ENCODE peak calls at places on chromosomes 3 and 15, in eight cellular contexts. Q is hepatocyte; V is cardiac muscle cell; I is ovary; F is CD4-positive, alpha-beta T cell; D is PC-9; R is psoas muscle; U is keratinocyte. B is an unnamed sample.

GRCh38 chr3:149589332-149589731 is 68.5 kb downstream of the WWTR1 start:
- DNase-seq in Q (no peak), V (no peak), I (no peak), F (no peak), D (no peak), R (no peak), U (no peak), B (peak)

GRCh38 chr15:68372291-68372811 is 59.6 kb downstream of the ITGA11 start:
- DNase-seq in Q (no peak), V (peak), I (peak), F (no peak), D (no peak), R (no peak), U (no peak), B (peak)

GRCh38 chr15:21260966-21261395 is 179.3 kb downstream of the POTEB3 start:
- DNase-seq in Q (peak), V (no peak), I (peak), F (no peak), D (peak), R (peak), U (no peak), B (no peak)

GRCh38 chr3:127410137-127410488 is 122.3 kb upstream of the PRR20G start:
- DNase-seq in Q (no peak), V (no peak), I (no peak), F (no peak), D (no peak), R (no peak), U (no peak), B (no peak)

GRCh38 chr3:27094721-27095120 is 274.5 kb downstream of the NEK10 start:
- DNase-seq in Q (no peak), V (no peak), I (no peak), F (no peak), D (no peak), R (no peak), U (no peak), B (no peak)

GRCh38 chr3:42665050-42665878 is 11.8 kb downstream of the ZBTB47 start:
- DNase-seq in Q (no peak), V (no peak), I (peak), F (no peak), D (no peak), R (no peak), U (no peak), B (no peak)

GRCh38 chr3:129025691-129026435 is 24.8 kb downstream of the EFCC1 start:
- DNase-seq in Q (no peak), V (no peak), I (peak), F (no peak), D (no peak), R (peak), U (no peak), B (no peak)

GRCh38 chr3:9649791-9650521 is 651 bp downstream of the MTMR14 start:
- DNase-seq in Q (no peak), V (no peak), I (no peak), F (no peak), D (no peak), R (no peak), U (no peak), B (peak)

GRCh38 chr15:63473007-63473748 is 31.2 kb upstream of the USP3 start:
- DNase-seq in Q (no peak), V (no peak), I (no peak), F (no peak), D (no peak), R (no peak), U (no peak), B (no peak)

GRCh38 chr3:115683305-115683704 is 60.0 kb downstream of the GAP43 start:
- DNase-seq in Q (no peak), V (no peak), I (no peak), F (no peak), D (no peak), R (no peak), U (no peak), B (no peak)

GRCh38 chr15:60575995-60576394 is 97.1 kb upstream of the ICE2 start:
- DNase-seq in Q (peak), V (no peak), I (no peak), F (no peak), D (peak), R (no peak), U (no peak), B (peak)

GRCh38 chr3:17151598-17152373 is 267.0 kb downstream of the PLCL2 start:
- DNase-seq in Q (no peak), V (no peak), I (no peak), F (peak), D (no peak), R (peak), U (no peak), B (no peak)

GRCh38 chr3:11522953-11523792 is 120.5 kb downstream of the VGLL4 start:
- DNase-seq in Q (no peak), V (no peak), I (no peak), F (no peak), D (no peak), R (no peak), U (no peak), B (peak)

GRCh38 chr15:88543065-88543776 is 3.3 kb downstream of the DET1 start:
- DNase-seq in Q (peak), V (no peak), I (no peak), F (no peak), D (no peak), R (no peak), U (no peak), B (no peak)

GRCh38 chr15:48190932-48191573 is 412 bp upstream of the CTXN2 start:
- DNase-seq in Q (peak), V (peak), I (peak), F (peak), D (no peak), R (peak), U (peak), B (peak)

GRCh38 chr3:22981861-22982260 is 221.3 kb upstream of the UBE2E2 start:
- DNase-seq in Q (no peak), V (no peak), I (no peak), F (no peak), D (no peak), R (no peak), U (no peak), B (no peak)

GRCh38 chr3:146783446-146783845 is 178.3 kb upstream of the PLSCR5 start:
- DNase-seq in Q (no peak), V (no peak), I (no peak), F (no peak), D (no peak), R (no peak), U (no peak), B (no peak)

GRCh38 chr15:94965593-94965992 is 734.2 kb downstream of the MCTP2 start:
- DNase-seq in Q (no peak), V (no peak), I (no peak), F (no peak), D (no peak), R (no peak), U (no peak), B (no peak)

GRCh38 chr3:18440053-18440768 is 15.1 kb upstream of the SATB1 start:
- DNase-seq in Q (no peak), V (no peak), I (no peak), F (no peak), D (no peak), R (no peak), U (no peak), B (no peak)

GRCh38 chr15:65303687-65304392 is 637 bp upstream of the RNU5B-1 start:
- DNase-seq in Q (peak), V (peak), I (peak), F (peak), D (peak), R (peak), U (no peak), B (peak)

GRCh38 chr3:18046131-18046530 is 303.7 kb upstream of the TBC1D5 start:
- DNase-seq in Q (no peak), V (no peak), I (no peak), F (no peak), D (no peak), R (no peak), U (no peak), B (no peak)

GRCh38 chr3:49940667-49941249 is 808 bp downstream of the RBM6 start:
- DNase-seq in Q (peak), V (no peak), I (no peak), F (no peak), D (no peak), R (no peak), U (no peak), B (no peak)

GRCh38 chr15:38991126-38991525 is 426.5 kb upstream of the RASGRP1 start:
- DNase-seq in Q (peak), V (peak), I (no peak), F (no peak), D (no peak), R (no peak), U (no peak), B (no peak)
- TF ChIP-seq CTCF in Q (peak), V (peak), I (peak), F (no peak), D (peak), R (peak), U (peak), B (no peak)

GRCh38 chr15:101190196-101190595 is 61.7 kb downstream of the CHSY1 start:
- DNase-seq in Q (no peak), V (no peak), I (no peak), F (no peak), D (no peak), R (no peak), U (no peak), B (no peak)
- H3K27ac ChIP-seq in Q (peak), V (peak), I (peak), F (no peak), D (no peak), R (peak), U (peak), B (peak)

GRCh38 chr3:158091526-158091925 is 14.7 kb downstream of the SHOX2 start:
- DNase-seq in Q (no peak), V (no peak), I (no peak), F (no peak), D (no peak), R (no peak), U (no peak), B (no peak)
- TF ChIP-seq CTCF in Q (peak), V (peak), I (no peak), F (no peak), D (peak), R (peak), U (no peak), B (peak)

GRCh38 chr15:25509697-25510096 is 70.9 kb upstream of the UBE3A start:
- DNase-seq in Q (no peak), V (no peak), I (no peak), F (no peak), D (no peak), R (no peak), U (no peak), B (no peak)

GRCh38 chr15:25498835-25499234 is 60.0 kb upstream of the UBE3A start:
- DNase-seq in Q (no peak), V (no peak), I (no peak), F (no peak), D (no peak), R (no peak), U (no peak), B (no peak)

GRCh38 chr15:25501828-25502446 is 63.1 kb upstream of the UBE3A start:
- DNase-seq in Q (peak), V (peak), I (no peak), F (no peak), D (no peak), R (no peak), U (no peak), B (no peak)

GRCh38 chr15:25508369-25509002 is 69.7 kb upstream of the UBE3A start:
- DNase-seq in Q (peak), V (peak), I (no peak), F (no peak), D (no peak), R (no peak), U (no peak), B (peak)

GRCh38 chr15:25504307-25504706 is 65.5 kb upstream of the UBE3A start:
- DNase-seq in Q (no peak), V (no peak), I (no peak), F (no peak), D (no peak), R (no peak), U (no peak), B (no peak)
- H3K27ac ChIP-seq in Q (no peak), V (no peak), I (no peak), F (no peak), D (no peak), R (no peak), U (no peak), B (peak)

GRCh38 chr3:159987291-159987711 is 1.3 kb upstream of the IL12A start:
- DNase-seq in Q (no peak), V (peak), I (no peak), F (no peak), D (no peak), R (no peak), U (no peak), B (no peak)
- TF ChIP-seq CTCF in Q (no peak), V (peak), I (no peak), F (no peak), D (peak), R (no peak), U (peak), B (no peak)

DNA sequence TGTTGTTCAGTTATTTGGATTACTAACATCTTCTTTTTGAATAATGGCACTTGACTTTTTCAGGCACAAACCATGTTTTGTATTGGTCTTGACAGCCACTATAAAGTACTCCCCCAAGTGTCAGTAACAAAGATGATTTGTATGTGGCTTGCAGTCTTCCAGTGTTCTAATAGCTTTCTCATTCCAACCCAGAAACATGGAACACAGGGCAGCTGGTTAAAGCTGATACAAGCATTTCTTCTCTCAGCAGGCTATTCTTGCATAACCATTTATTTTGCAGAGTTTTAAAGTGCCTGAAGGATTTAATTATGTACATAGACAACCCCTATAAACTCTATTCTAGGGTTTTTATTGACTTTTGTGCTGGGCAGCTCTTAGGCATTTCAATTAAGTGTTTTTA is 420.4 kb downstream of the MECOM start:
- DNase-seq in Q (no peak), V (no peak), I (no peak), F (no peak), D (no peak), R (no peak), U (no peak), B (no peak)
- H3K27ac ChIP-seq in Q (peak), V (peak), I (no peak), F (no peak), D (no peak), R (no peak), U (no peak), B (no peak)

DNA sequence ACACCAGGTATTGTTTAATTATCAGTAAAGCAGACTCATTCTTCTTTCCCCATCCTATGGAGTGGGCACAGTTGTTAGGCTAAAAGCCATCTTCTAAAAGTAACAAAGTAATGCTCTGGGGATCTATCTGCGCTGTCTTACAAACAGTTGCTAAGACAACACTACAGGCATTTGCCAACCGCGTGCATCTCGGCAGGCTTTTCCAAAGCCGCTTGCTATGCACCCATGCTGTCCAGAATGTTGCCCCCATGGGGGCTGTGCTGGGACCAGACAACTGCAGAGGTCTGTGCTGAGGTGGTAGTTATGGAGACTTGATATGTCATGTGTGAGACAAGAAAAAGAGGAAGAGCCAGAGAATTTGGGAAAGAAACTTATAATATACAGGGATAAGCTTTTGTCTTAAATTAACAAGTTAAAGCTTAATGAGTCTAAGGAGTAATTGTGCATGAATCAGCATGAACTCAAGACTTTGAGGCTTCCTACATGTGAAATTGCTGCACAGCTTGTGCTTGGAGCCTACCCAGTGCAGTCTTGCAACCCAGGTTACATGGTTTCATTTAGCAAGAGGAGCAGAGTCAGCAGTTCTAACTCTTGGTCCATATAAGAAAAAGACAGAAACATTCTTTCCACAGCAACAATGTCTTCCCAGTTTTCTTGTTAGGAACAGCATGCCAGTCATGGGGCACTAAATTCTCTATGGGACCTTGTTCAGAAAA is 38.9 kb upstream of the DCLK3 start:
- DNase-seq in Q (no peak), V (no peak), I (no peak), F (no peak), D (no peak), R (no peak), U (no peak), B (no peak)
- TF ChIP-seq CTCF in Q (no peak), V (no peak), I (no peak), F (no peak), D (no peak), R (no peak), U (no peak), B (no peak)

DNA sequence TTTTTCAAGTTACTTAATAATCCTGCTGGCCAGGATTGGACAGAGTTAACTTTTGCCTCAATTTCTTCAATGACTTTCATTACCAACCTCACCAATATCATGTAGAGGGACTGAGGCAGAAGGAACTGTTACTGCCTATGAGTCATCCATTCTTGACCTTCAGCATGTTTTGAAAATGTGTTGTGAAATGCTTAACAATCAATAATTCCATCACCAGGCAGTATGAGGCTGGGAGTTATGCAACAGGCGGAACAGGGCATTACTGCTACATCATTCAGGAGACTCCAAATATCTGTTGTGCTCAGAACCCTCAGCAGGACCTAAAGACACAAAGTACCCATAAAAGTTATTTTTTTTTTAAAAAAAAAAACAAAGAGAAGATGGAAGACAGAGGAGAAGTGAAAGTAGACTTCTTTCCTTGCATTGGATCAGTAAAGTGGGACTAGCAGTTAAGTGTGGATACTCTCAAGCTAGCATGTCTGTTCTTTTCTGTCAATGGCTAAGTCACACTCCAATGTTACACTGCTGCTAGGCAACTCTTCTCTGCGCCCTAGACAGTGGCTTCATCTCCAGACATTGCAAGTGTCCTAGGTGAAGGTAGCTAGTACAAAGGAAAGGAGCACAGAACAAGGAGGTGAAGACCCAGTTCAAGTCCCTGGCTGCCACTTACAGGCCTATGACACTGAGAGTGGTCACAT is 184.9 kb upstream of the LPP start:
- DNase-seq in Q (peak), V (no peak), I (no peak), F (no peak), D (peak), R (no peak), U (no peak), B (peak)
- H3K27ac ChIP-seq in Q (peak), V (no peak), I (no peak), F (no peak), D (peak), R (no peak), U (no peak), B (no peak)

DNA sequence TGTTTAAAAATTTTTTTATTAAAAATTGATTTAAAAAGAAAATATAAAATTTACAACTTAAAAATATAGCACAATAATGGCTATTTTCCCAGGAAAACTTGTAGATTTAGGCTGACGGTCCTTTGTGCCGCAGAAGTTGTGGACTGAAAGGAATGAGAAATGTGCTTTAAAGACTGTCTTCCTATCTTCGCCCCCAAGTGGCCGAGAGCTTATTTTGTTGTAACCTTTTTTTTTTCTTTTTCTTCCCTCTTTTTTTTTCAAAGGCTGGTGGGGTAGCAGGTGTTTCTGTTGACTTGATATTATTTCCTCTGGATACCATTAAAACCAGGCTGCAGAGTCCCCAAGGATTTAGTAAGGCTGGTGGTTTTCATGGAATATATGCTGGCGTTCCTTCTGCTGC is 15.5 kb downstream of the SLC25A26 start:
- DNase-seq in Q (peak), V (peak), I (no peak), F (no peak), D (no peak), R (no peak), U (no peak), B (no peak)
- TF ChIP-seq CTCF in Q (peak), V (peak), I (no peak), F (no peak), D (no peak), R (no peak), U (no peak), B (no peak)